ENCODE peak calls at places on chromosomes 13 and 19, in five cellular contexts. One of them, this sample, is unnamed.

GRCh38 chr13:41610426-41610825 is 153.1 kb downstream of the RGCC start:
- DNase-seq in HCT116: no peak
- DNase-seq in K562: no peak
- DNase-seq in SK-N-SH: no peak
- DNase-seq in HepG2: peak
- DNase-seq in this sample: no peak

GRCh38 chr13:101019126-101019525 is 344.5 kb upstream of the TMTC4 start:
- DNase-seq in HCT116: no peak
- DNase-seq in K562: no peak
- DNase-seq in SK-N-SH: no peak
- DNase-seq in HepG2: no peak
- DNase-seq in this sample: no peak

GRCh38 chr19:13189600-13189999 is 39.4 kb downstream of the IER2 start:
- DNase-seq in HCT116: no peak
- DNase-seq in K562: no peak
- DNase-seq in SK-N-SH: no peak
- DNase-seq in HepG2: peak
- DNase-seq in this sample: no peak

GRCh38 chr13:75694742-75695141 is 58.6 kb downstream of the LMO7 start:
- DNase-seq in HCT116: no peak
- DNase-seq in K562: no peak
- DNase-seq in SK-N-SH: no peak
- DNase-seq in HepG2: no peak
- DNase-seq in this sample: no peak

GRCh38 chr13:67106502-67107057 is 123.6 kb downstream of the PCDH9 start:
- DNase-seq in HCT116: no peak
- DNase-seq in K562: no peak
- DNase-seq in SK-N-SH: no peak
- DNase-seq in HepG2: no peak
- DNase-seq in this sample: no peak

GRCh38 chr19:32471095-32471494 is 65.5 kb downstream of the DPY19L3 start:
- DNase-seq in HCT116: no peak
- DNase-seq in K562: no peak
- DNase-seq in SK-N-SH: no peak
- DNase-seq in HepG2: no peak
- DNase-seq in this sample: no peak

GRCh38 chr19:51777570-51778460 is 16.8 kb downstream of the FPR2 start:
- DNase-seq in HCT116: peak
- DNase-seq in K562: peak
- DNase-seq in SK-N-SH: peak
- DNase-seq in HepG2: peak
- DNase-seq in this sample: peak

GRCh38 chr13:77874406-77874805 is 44.2 kb downstream of the EDNRB start:
- DNase-seq in HCT116: no peak
- DNase-seq in K562: no peak
- DNase-seq in SK-N-SH: no peak
- DNase-seq in HepG2: no peak
- DNase-seq in this sample: no peak

GRCh38 chr13:35478384-35479222 is 2.1 kb upstream of the MAB21L1 start:
- DNase-seq in HCT116: no peak
- DNase-seq in K562: no peak
- DNase-seq in SK-N-SH: peak
- DNase-seq in HepG2: no peak
- DNase-seq in this sample: no peak

GRCh38 chr19:38070573-38070972 is 153.4 kb downstream of the DPF1 start:
- DNase-seq in HCT116: no peak
- DNase-seq in K562: no peak
- DNase-seq in SK-N-SH: no peak
- DNase-seq in HepG2: no peak
- DNase-seq in this sample: no peak

GRCh38 chr13:47396915-47397314 is 500.1 kb upstream of the HTR2A start:
- DNase-seq in HCT116: no peak
- DNase-seq in K562: no peak
- DNase-seq in SK-N-SH: no peak
- DNase-seq in HepG2: no peak
- DNase-seq in this sample: no peak

GRCh38 chr13:81171065-81171647 is 830.2 kb upstream of the SPRY2 start:
- DNase-seq in HCT116: peak
- DNase-seq in K562: peak
- DNase-seq in SK-N-SH: peak
- DNase-seq in HepG2: peak
- DNase-seq in this sample: peak

GRCh38 chr19:35793381-35794165 is 18.2 kb downstream of the ARHGAP33 start:
- DNase-seq in HCT116: no peak
- DNase-seq in K562: no peak
- DNase-seq in SK-N-SH: no peak
- DNase-seq in HepG2: no peak
- DNase-seq in this sample: no peak

GRCh38 chr13:34617684-34618083 is 324.4 kb upstream of the NBEA start:
- DNase-seq in HCT116: no peak
- DNase-seq in K562: no peak
- DNase-seq in SK-N-SH: no peak
- DNase-seq in HepG2: no peak
- DNase-seq in this sample: no peak

GRCh38 chr13:106649495-106649894 is 81.6 kb upstream of the ARGLU1 start:
- DNase-seq in HCT116: no peak
- DNase-seq in K562: no peak
- DNase-seq in SK-N-SH: no peak
- DNase-seq in HepG2: no peak
- DNase-seq in this sample: no peak

GRCh38 chr19:12792048-12792852 is 964 bp downstream of the JUNB start:
- DNase-seq in HCT116: no peak
- DNase-seq in K562: peak
- DNase-seq in SK-N-SH: peak
- DNase-seq in HepG2: peak
- DNase-seq in this sample: no peak

GRCh38 chr19:17035842-17036424 is 9.3 kb upstream of the CPAMD8 start:
- DNase-seq in HCT116: no peak
- DNase-seq in K562: peak
- DNase-seq in SK-N-SH: no peak
- DNase-seq in HepG2: no peak
- DNase-seq in this sample: no peak

GRCh38 chr13:100440756-100441421 is 147.7 kb downstream of the GGACT start:
- DNase-seq in HCT116: no peak
- DNase-seq in K562: no peak
- DNase-seq in SK-N-SH: no peak
- DNase-seq in HepG2: peak
- DNase-seq in this sample: no peak

GRCh38 chr13:43937839-43938238 is 58.1 kb downstream of the LACC1 start:
- DNase-seq in HCT116: no peak
- DNase-seq in K562: no peak
- DNase-seq in SK-N-SH: no peak
- DNase-seq in HepG2: no peak
- DNase-seq in this sample: no peak
- TF ChIP-seq SIN3A in HCT116: no peak
- TF ChIP-seq SIN3A in K562: no peak
- TF ChIP-seq SIN3A in SK-N-SH: no peak
- TF ChIP-seq SIN3A in HepG2: no peak
- TF ChIP-seq SIN3A in this sample: no peak

DNA sequence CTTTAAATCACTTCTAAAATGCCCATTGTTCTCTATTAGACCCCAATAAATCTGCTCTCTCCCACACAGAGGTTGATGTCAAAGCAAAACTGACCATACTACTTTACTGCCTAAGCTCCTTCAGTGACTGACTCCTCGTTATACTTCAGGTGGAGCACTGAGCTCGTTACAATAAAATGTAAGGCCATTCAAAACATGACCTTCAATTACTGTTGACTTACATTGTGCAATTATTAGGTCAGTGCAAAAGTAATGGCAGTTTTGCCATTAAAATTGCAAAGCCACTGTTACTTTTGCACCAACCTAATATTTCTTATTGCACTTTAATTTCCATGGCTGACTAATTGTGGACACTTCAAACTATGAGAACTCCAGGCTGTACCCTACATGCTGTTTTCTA is 314.9 kb downstream of the MZT1 start:
- DNase-seq in HCT116: no peak
- DNase-seq in K562: no peak
- DNase-seq in SK-N-SH: no peak
- DNase-seq in HepG2: no peak
- DNase-seq in this sample: no peak
- TF ChIP-seq SIN3A in HCT116: no peak
- TF ChIP-seq SIN3A in K562: no peak
- TF ChIP-seq SIN3A in SK-N-SH: no peak
- TF ChIP-seq SIN3A in HepG2: no peak
- TF ChIP-seq SIN3A in this sample: no peak

GRCh38 chr19:4278926-4279529 is at the start of gene SHD:
- DNase-seq in HCT116: no peak
- DNase-seq in K562: peak
- DNase-seq in SK-N-SH: peak
- DNase-seq in HepG2: no peak
- DNase-seq in this sample: no peak
- TF ChIP-seq SIN3A in HCT116: no peak
- TF ChIP-seq SIN3A in K562: no peak
- TF ChIP-seq SIN3A in SK-N-SH: no peak
- TF ChIP-seq SIN3A in HepG2: no peak
- TF ChIP-seq SIN3A in this sample: no peak

DNA sequence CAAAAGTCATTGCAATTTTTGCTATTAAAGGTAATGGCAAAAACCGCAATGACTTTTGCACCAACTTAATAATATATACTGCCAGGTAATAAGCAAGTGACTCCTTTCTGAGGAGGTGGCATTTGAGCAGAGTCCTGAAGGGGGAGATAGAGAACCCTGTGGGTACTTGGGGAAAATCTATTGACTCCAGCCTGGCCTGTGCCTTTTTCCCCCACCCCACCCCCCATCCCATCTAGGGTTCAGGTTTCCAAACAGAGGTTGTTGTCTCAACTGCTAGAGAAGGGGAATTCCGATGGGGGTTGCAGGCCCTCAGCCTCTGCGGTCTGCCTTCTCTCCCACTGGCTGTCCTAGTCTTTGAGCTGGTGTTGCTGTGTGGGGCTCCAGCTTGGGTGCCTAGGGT is 11.5 kb downstream of the S1PR2 start:
- DNase-seq in HCT116: no peak
- DNase-seq in K562: peak
- DNase-seq in SK-N-SH: no peak
- DNase-seq in HepG2: peak
- DNase-seq in this sample: no peak
- TF ChIP-seq SIN3A in HCT116: no peak
- TF ChIP-seq SIN3A in K562: no peak
- TF ChIP-seq SIN3A in SK-N-SH: no peak
- TF ChIP-seq SIN3A in HepG2: no peak
- TF ChIP-seq SIN3A in this sample: no peak

GRCh38 chr13:33009019-33009418 is 7.2 kb upstream of the KL start:
- DNase-seq in HCT116: no peak
- DNase-seq in K562: no peak
- DNase-seq in SK-N-SH: no peak
- DNase-seq in HepG2: no peak
- DNase-seq in this sample: no peak

GRCh38 chr13:33007237-33007636 is 9.0 kb upstream of the KL start:
- DNase-seq in HCT116: no peak
- DNase-seq in K562: no peak
- DNase-seq in SK-N-SH: no peak
- DNase-seq in HepG2: peak
- DNase-seq in this sample: no peak

GRCh38 chr13:33004454-33004853 is 11.8 kb upstream of the KL start:
- DNase-seq in HCT116: no peak
- DNase-seq in K562: no peak
- DNase-seq in SK-N-SH: no peak
- DNase-seq in HepG2: no peak
- DNase-seq in this sample: no peak

GRCh38 chr13:33007950-33008349 is 8.3 kb upstream of the KL start:
- DNase-seq in HCT116: no peak
- DNase-seq in K562: no peak
- DNase-seq in SK-N-SH: no peak
- DNase-seq in HepG2: no peak
- DNase-seq in this sample: no peak

DNA sequence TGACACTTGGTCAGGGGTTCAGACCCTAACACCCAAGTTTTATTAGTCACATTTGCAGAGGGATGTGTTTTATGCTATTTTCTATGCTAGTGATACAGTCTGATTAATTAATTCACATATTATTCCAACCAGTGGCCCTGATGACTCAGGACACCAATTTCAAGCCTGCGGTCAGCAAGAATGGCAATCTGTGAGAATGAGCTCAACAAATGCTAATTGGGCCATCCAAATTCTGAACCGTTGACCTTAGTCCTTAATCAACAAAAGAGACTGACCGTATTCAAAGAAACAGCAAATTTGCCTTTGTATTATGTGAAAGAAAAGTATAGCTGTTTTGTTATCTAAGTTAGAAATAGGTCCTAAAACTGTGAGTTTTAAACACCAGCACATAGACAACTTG is 9.6 kb upstream of the KL start:
- DNase-seq in HCT116: no peak
- DNase-seq in K562: no peak
- DNase-seq in SK-N-SH: no peak
- DNase-seq in HepG2: no peak
- DNase-seq in this sample: no peak
- TF ChIP-seq SIN3A in HCT116: no peak
- TF ChIP-seq SIN3A in K562: no peak
- TF ChIP-seq SIN3A in SK-N-SH: no peak
- TF ChIP-seq SIN3A in HepG2: no peak
- TF ChIP-seq SIN3A in this sample: no peak

DNA sequence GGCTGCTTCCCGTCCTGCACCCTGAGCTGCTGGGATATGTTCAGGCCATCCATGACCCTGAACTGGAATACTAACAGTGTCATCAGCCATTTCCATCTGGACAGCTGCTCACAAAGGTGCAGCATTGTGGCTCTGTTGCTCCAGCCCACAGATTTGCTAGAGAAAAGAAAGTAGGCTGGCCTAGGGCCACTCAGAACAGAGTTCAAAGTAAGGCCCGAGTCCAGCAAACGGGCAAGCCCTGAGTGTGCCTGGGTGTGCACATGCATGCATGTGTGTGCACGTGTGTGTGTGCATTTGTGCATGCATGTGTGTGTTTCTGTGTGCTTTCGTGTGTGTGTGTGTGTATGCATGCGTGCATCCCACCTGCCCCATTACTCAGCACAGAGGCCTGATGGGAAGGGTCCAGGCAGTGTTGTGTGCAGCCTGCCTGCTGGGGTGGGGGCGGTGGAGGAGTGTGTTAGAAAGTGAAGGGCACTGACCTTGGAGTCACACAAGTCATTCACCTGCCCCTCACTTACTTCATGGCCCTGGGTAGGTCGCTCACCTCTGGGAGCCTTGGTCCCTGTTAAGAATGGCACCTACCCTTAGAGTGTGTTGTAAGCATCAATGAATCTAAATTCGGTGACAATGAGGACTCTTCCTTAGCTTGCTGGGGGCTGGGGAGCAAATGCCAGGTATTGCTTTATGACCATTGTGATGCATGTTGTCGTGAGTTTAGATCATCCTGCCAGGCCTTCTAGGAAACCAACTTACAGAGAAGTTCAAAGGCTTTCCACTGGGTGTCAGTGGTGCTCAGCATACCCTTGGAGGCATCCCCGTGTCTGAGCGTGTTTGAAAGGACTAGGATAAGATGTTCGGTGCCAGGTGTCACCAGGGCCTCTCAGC is 53.2 kb downstream of the GPR12 start:
- DNase-seq in HCT116: peak
- DNase-seq in K562: peak
- DNase-seq in SK-N-SH: peak
- DNase-seq in HepG2: peak
- DNase-seq in this sample: no peak
- TF ChIP-seq SIN3A in HCT116: no peak
- TF ChIP-seq SIN3A in K562: no peak
- TF ChIP-seq SIN3A in SK-N-SH: no peak
- TF ChIP-seq SIN3A in HepG2: no peak
- TF ChIP-seq SIN3A in this sample: no peak

GRCh38 chr13:110571897-110572777 is 10.6 kb upstream of the RAB20 start:
- DNase-seq in HCT116: no peak
- DNase-seq in K562: no peak
- DNase-seq in SK-N-SH: no peak
- DNase-seq in HepG2: no peak
- DNase-seq in this sample: no peak
- TF ChIP-seq SIN3A in HCT116: no peak
- TF ChIP-seq SIN3A in K562: no peak
- TF ChIP-seq SIN3A in SK-N-SH: no peak
- TF ChIP-seq SIN3A in HepG2: no peak
- TF ChIP-seq SIN3A in this sample: no peak